ENCODE peak calls at places on chromosomes 4 and X, in five cellular contexts. A, Q, Z, N and O are unnamed samples. For H3K27me3, the result is how much of the 10 kb centered on the place peaks cover.

GRCh38 chr4:5014007-5014682 is 5.1 kb downstream of the CYTL1 start:
- DNase-seq in Q (no peak), Z (no peak), N (no peak), A (no peak), O (no peak)

GRCh38 chr4:56689231-56689630 is 8.1 kb upstream of the HOPX start:
- DNase-seq in Q (no peak), N (no peak), Z (no peak), A (no peak), O (no peak)

GRCh38 chrX:39507034-39507433 is 590.7 kb downstream of the BCOR start:
- DNase-seq in Q (no peak), N (no peak), A (no peak), Z (no peak), O (no peak)

GRCh38 chr4:75800972-75801371 is 76.6 kb downstream of the USO1 start:
- DNase-seq in N (no peak), A (no peak), Z (no peak), Q (no peak), O (no peak)

GRCh38 chrX:3384330-3384729 is 37.9 kb upstream of the MXRA5 start:
- DNase-seq in N (no peak), A (no peak), Z (no peak), Q (no peak), O (no peak)

GRCh38 chr4:98516042-98516440 is 142.4 kb downstream of the TSPAN5 start:
- DNase-seq in Q (no peak), A (no peak), N (no peak), Z (no peak), O (no peak)

GRCh38 chr4:101009471-101009870 is 337.9 kb downstream of the PPP3CA start:
- DNase-seq in N (no peak), Z (no peak), A (no peak), Q (no peak), O (no peak)

GRCh38 chrX:69229436-69229835 is 64.2 kb upstream of the PJA1 start:
- DNase-seq in Z (no peak), A (no peak), Q (no peak), N (no peak), O (no peak)

GRCh38 chrX:23820235-23820782 is 37.3 kb downstream of the SAT1 start:
- DNase-seq in A (no peak), Q (no peak), Z (no peak), N (no peak), O (no peak)

GRCh38 chr4:65437102-65437501 is 233.2 kb downstream of the EPHA5 start:
- DNase-seq in A (no peak), N (no peak), Z (no peak), Q (no peak), O (no peak)

GRCh38 chr4:13706130-13706529 is 78.6 kb upstream of the BOD1L1 start:
- DNase-seq in Q (no peak), A (peak), Z (no peak), N (no peak), O (no peak)

GRCh38 chr4:156293657-156294297 is 340.1 kb upstream of the CTSO start:
- DNase-seq in A (no peak), N (no peak), Z (no peak), Q (no peak), O (no peak)

GRCh38 chr4:118259103-118259502 is 93.7 kb downstream of the PRSS12 start:
- DNase-seq in Q (no peak), Z (no peak), N (no peak), A (no peak), O (no peak)

GRCh38 chr4:74410272-74410671 is 34.7 kb upstream of the AREG start:
- DNase-seq in N (no peak), Q (no peak), A (no peak), Z (no peak), O (no peak)

GRCh38 chr4:116561717-116562116 is 523.7 kb downstream of the TRAM1L1 start:
- DNase-seq in Z (no peak), N (no peak), A (no peak), Q (no peak), O (no peak)
- H3K27me3 ChIP-seq in Z (under half), N (under half), A (under half), Q (under half), O (under half)

GRCh38 chr4:26122690-26123089 is 198.1 kb upstream of the RBPJ start:
- DNase-seq in Z (no peak), Q (no peak), A (no peak), N (no peak), O (no peak)

GRCh38 chr4:26116057-26116456 is 202.0 kb downstream of the SMIM20 start:
- DNase-seq in A (no peak), Q (no peak), N (no peak), Z (no peak), O (no peak)

GRCh38 chr4:26126135-26126718 is 194.6 kb upstream of the RBPJ start:
- DNase-seq in A (no peak), N (no peak), Z (no peak), Q (no peak), O (no peak)

GRCh38 chr4:26124753-26125236 is 196.0 kb upstream of the RBPJ start:
- DNase-seq in Q (no peak), Z (no peak), A (no peak), N (no peak), O (no peak)

GRCh38 chr4:26120098-26120795 is 200.6 kb upstream of the RBPJ start:
- DNase-seq in A (no peak), N (no peak), Q (no peak), Z (no peak), O (no peak)
- H3K4me3 ChIP-seq in A (no peak), N (no peak), Q (no peak), Z (no peak), O (no peak)

GRCh38 chrX:48968377-48968776 is 3.3 kb downstream of the KCND1 start:
- DNase-seq in Q (no peak), N (no peak), A (no peak), Z (no peak), O (no peak)
- H3K27me3 ChIP-seq in Q (under half), N (under half), A (under half), Z (under half), O (under half)

GRCh38 chrX:154443479-154443910 is 446 bp upstream of the FAM50A start:
- DNase-seq in Q (peak), N (no peak), Z (no peak), A (no peak), O (no peak)
- H3K4me3 ChIP-seq in Q (no peak), N (no peak), Z (no peak), A (peak), O (no peak)